ENCODE peak calls at places on chromosome 6, in four cellular contexts. E is HepG2, H is GM12878, U is K562. J is an unnamed sample.

GRCh38 chr6:154555075-154555677 is 44.7 kb upstream of the CNKSR3 start:
- DNase-seq in U (no peak), H (no peak), E (no peak), J (peak)

GRCh38 chr6:31060162-31060561 is 49.9 kb downstream of the MUC22 start:
- DNase-seq in H (no peak), E (no peak), U (no peak), J (no peak)

GRCh38 chr6:134049176-134049575 is 3.2 kb downstream of the SLC2A12 start:
- DNase-seq in U (no peak), E (peak), H (no peak), J (no peak)

GRCh38 chr6:109867009-109867969 is 110.8 kb upstream of the GPR6 start:
- DNase-seq in H (no peak), U (peak), E (no peak), J (no peak)

GRCh38 chr6:146948790-146949342 is 255.4 kb upstream of the STXBP5 start:
- DNase-seq in H (no peak), U (no peak), E (no peak), J (no peak)

GRCh38 chr6:23154159-23154558 is 584.8 kb downstream of the HDGFL1 start:
- DNase-seq in U (no peak), E (no peak), H (no peak), J (no peak)

GRCh38 chr6:166496460-166496859 is 90.0 kb downstream of the RAMACL start:
- DNase-seq in U (no peak), E (no peak), H (no peak), J (no peak)

GRCh38 chr6:142740449-142740848 is 204.5 kb downstream of the HIVEP2 start:
- DNase-seq in E (no peak), U (no peak), H (no peak), J (no peak)

GRCh38 chr6:148322704-148323103 is 19.9 kb upstream of the SASH1 start:
- DNase-seq in E (no peak), H (no peak), U (no peak), J (no peak)

GRCh38 chr6:111605100-111605748 is 454 bp downstream of the TRAF3IP2 start:
- DNase-seq in E (no peak), U (peak), H (no peak), J (peak)

GRCh38 chr6:103750603-103751002 is 1109.1 kb downstream of the HACE1 start:
- DNase-seq in H (no peak), E (no peak), U (no peak), J (no peak)

GRCh38 chr6:166586424-166587156 is at the start of gene RAMACL:
- DNase-seq in H (peak), U (peak), E (no peak), J (peak)

GRCh38 chr6:136866872-136867416 is 44.6 kb downstream of the PEX7 start:
- DNase-seq in E (no peak), H (no peak), U (no peak), J (no peak)

GRCh38 chr6:113361014-113361645 is 496.0 kb upstream of the MARCKS start:
- DNase-seq in H (no peak), E (peak), U (no peak), J (no peak)

GRCh38 chr6:117545161-117545595 is 57.1 kb downstream of the GOPC start:
- DNase-seq in E (peak), U (no peak), H (no peak), J (no peak)

GRCh38 chr6:36323062-36323461 is 13.6 kb downstream of the BNIP5 start:
- DNase-seq in E (no peak), U (no peak), H (no peak), J (no peak)

GRCh38 chr6:61887425-61887824 is 398.6 kb downstream of the KHDRBS2 start:
- DNase-seq in H (no peak), U (no peak), E (no peak), J (no peak)

GRCh38 chr6:142692942-142693341 is 252.0 kb downstream of the HIVEP2 start:
- DNase-seq in U (peak), H (no peak), E (peak), J (peak)

GRCh38 chr6:31831350-31832215 is 4.0 kb downstream of the HSPA1B start:
- DNase-seq in E (no peak), U (peak), H (no peak), J (no peak)

GRCh38 chr6:6751615-6752014 is 163.1 kb downstream of the LY86 start:
- DNase-seq in E (no peak), H (no peak), U (peak), J (no peak)

GRCh38 chr6:87366899-87367298 is 22.3 kb downstream of the C6orf163 start:
- DNase-seq in H (no peak), U (no peak), E (no peak), J (no peak)

GRCh38 chr6:28922841-28923317 is 906 bp downstream of the TRIM27 start:
- DNase-seq in E (no peak), H (no peak), U (peak), J (peak)

GRCh38 chr6:28927856-28928255 is 4.1 kb upstream of the TRIM27 start:
- DNase-seq in U (peak), H (no peak), E (no peak), J (no peak)

GRCh38 chr6:28923318-28924102 is at the start of gene TRIM27:
- DNase-seq in U (peak), E (peak), H (peak), J (peak)

GRCh38 chr6:28920281-28920680 is 3.5 kb downstream of the TRIM27 start:
- DNase-seq in U (no peak), E (no peak), H (no peak), J (no peak)

GRCh38 chr6:28922004-28922840 is 1.6 kb downstream of the TRIM27 start:
- DNase-seq in E (peak), U (peak), H (no peak), J (no peak)
- TF ChIP-seq BHLHE40 in E (no peak), U (no peak), H (no peak), J (no peak)

GRCh38 chr6:139881251-139881650 is 506.8 kb upstream of the CITED2 start:
- DNase-seq in U (no peak), H (no peak), E (no peak), J (no peak)

GRCh38 chr6:139881728-139882211 is 507.3 kb upstream of the CITED2 start:
- DNase-seq in H (no peak), U (peak), E (peak), J (peak)

GRCh38 chr6:139882977-139883728 is 508.7 kb upstream of the CITED2 start:
- DNase-seq in H (no peak), E (peak), U (no peak), J (no peak)

GRCh38 chr6:139883776-139884175 is 509.3 kb upstream of the CITED2 start:
- DNase-seq in H (no peak), E (no peak), U (no peak), J (no peak)

GRCh38 chr6:139882234-139882633 is 507.8 kb upstream of the CITED2 start:
- DNase-seq in H (no peak), U (peak), E (no peak), J (no peak)
- TF ChIP-seq SP1 in H (no peak), U (no peak), E (no peak), J (no peak)

GRCh38 chr6:145736854-145737181 is 1.5 kb upstream of the EPM2A start:
- DNase-seq in U (peak), E (no peak), H (no peak), J (no peak)
- TF ChIP-seq BHLHE40 in U (no peak), E (no peak), H (no peak), J (no peak)

GRCh38 chr6:118859517-118860064 is 34.4 kb upstream of the ASF1A start:
- DNase-seq in E (no peak), H (no peak), U (no peak), J (no peak)
- TF ChIP-seq SP1 in E (no peak), H (no peak), U (no peak), J (no peak)

GRCh38 chr6:57180596-57180995 is 8.5 kb downstream of the BAG2 start:
- DNase-seq in E (no peak), U (no peak), H (no peak), J (no peak)

GRCh38 chr6:57177545-57178225 is 5.6 kb downstream of the BAG2 start:
- DNase-seq in U (no peak), H (no peak), E (no peak), J (no peak)

GRCh38 chr6:57182017-57182432 is 9.9 kb downstream of the BAG2 start:
- DNase-seq in U (peak), H (no peak), E (no peak), J (no peak)
- TF ChIP-seq BHLHE40 in U (no peak), H (no peak), E (no peak), J (no peak)

DNA sequence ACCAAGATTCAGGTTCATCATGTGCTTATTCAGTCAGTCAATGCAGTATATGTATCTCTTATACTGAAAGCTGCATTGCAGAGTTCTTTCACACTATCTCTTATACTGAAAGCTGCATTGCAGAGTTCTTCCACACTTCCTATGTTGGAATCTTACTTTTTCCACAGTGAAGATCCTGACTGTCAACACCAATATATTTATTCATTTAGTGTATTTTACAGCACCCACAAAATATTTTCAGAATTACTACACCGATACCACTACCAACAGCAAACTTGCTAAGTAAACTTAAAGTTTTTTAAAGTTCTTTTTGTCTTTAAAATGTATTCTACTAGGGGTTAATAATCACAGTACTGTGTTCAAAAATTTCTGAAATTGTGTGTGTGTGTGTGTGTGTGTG is 349.4 kb upstream of the MMS22L start:
- DNase-seq in U (no peak), E (no peak), H (no peak), J (no peak)
- TF ChIP-seq SP1 in U (no peak), E (no peak), H (no peak), J (no peak)

DNA sequence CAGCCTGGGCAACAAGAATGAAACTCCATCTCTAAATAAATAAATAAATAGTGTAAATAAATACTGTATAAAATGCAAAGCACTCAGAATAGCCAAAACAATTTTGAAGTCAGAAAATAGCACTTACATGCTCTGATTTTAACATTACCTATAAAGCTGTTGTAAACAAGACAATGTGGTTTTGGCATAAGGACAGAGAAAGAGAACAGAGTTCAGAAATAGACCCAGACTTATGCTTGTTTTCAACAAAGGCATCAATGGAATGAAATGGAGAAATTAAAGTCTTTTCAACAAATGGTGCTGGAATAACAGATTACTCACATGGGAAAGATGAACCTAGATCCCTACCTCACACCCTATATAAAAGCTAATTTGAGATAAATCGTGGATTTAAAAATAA is 10.4 kb downstream of the ACAT2 start:
- DNase-seq in H (no peak), E (no peak), U (no peak), J (no peak)
- TF ChIP-seq BHLHE40 in H (no peak), E (no peak), U (no peak), J (no peak)

DNA sequence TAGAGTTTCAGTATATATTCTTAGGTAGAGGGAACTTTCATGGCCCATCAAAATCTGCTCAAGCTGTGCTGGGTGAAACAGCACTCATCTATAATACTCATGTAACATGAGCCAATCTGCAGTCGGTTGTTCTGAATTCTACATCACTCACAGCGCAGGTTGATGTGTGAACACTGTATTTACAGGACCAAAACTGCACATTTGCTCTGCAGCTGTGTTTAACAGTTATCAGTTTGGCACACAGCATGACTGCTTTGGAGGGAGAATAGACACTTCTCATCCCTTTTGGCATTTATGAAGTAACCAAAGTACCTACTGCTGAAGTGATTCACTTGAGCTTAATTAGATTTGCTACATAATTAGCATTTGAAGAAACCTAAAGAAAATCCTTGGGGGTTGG is 225.1 kb downstream of the BCKDHB start:
- DNase-seq in H (no peak), U (no peak), E (no peak), J (no peak)
- TF ChIP-seq SP1 in H (no peak), U (no peak), E (no peak), J (no peak)

GRCh38 chr6:169839493-169839892 is 88.1 kb downstream of the ERMARD start:
- DNase-seq in U (no peak), E (no peak), H (no peak), J (no peak)
- TF ChIP-seq BHLHE40 in U (no peak), E (no peak), H (no peak), J (no peak)

DNA sequence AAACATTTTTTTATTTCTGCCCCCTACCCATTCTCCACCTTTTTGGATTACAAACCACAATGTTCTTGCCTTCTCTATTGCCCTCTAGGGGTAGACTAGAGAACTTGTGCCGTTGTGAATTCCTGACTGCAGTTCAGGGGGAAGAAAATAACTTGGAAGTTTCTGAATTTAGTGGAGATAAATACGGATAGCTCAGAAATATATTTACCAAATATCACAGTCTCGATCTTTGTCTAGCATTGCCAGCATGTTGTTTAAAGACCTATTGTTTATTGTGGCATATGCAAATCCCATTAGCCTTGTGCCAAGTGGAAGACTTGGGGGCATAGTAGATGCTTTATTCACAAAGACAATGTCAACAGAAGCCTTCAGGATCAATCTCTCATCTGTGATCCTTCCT is 154.1 kb upstream of the MMS22L start:
- DNase-seq in E (peak), U (peak), H (no peak), J (peak)
- TF ChIP-seq SP1 in E (no peak), U (no peak), H (no peak), J (no peak)